ENCODE peak calls at places on chromosomes 12 and 14, in six cellular contexts. B, I, U, W, L and P are unnamed samples.

GRCh38 chr12:467591-467990 is 7.9 kb downstream of the B4GALNT3 start:
- DNase-seq in B (no peak), I (no peak), U (no peak), W (no peak), L (no peak), P (no peak)

GRCh38 chr12:95480230-95480629 is 6.3 kb downstream of the METAP2 start:
- DNase-seq in B (no peak), I (no peak), U (no peak), W (no peak), L (no peak), P (no peak)

GRCh38 chr14:99035712-99036593 is 236.0 kb downstream of the BCL11B start:
- DNase-seq in B (peak; percentile 52), I (no peak), U (peak; percentile 73), W (peak; percentile 95), L (no peak), P (peak; percentile 82)

GRCh38 chr12:113678222-113678621 is 206.6 kb upstream of the LHX5 start:
- DNase-seq in B (no peak), I (no peak), U (no peak), W (peak; percentile 57), L (no peak), P (no peak)

GRCh38 chr14:49908433-49908782 is 15.5 kb downstream of the ARF6 start:
- DNase-seq in B (no peak), I (no peak), U (no peak), W (no peak), L (no peak), P (no peak)

GRCh38 chr14:105853089-105853906 is 326.9 kb downstream of the TMEM121 start:
- DNase-seq in B (no peak), I (no peak), U (no peak), W (peak; percentile 1), L (no peak), P (peak; percentile 11)

GRCh38 chr12:64318605-64319004 is 72.0 kb downstream of the C12orf56 start:
- DNase-seq in B (no peak), I (no peak), U (peak; percentile 65), W (peak; percentile 3), L (no peak), P (no peak)

GRCh38 chr12:1777798-1778197 is 42.6 kb upstream of the LRTM2 start:
- DNase-seq in B (no peak), I (no peak), U (no peak), W (peak; percentile 63), L (no peak), P (no peak)

GRCh38 chr14:50035214-50035613 is 81.2 kb downstream of the VCPKMT start:
- DNase-seq in B (no peak), I (no peak), U (no peak), W (no peak), L (no peak), P (no peak)

GRCh38 chr14:89807151-89807550 is 147.4 kb downstream of the EFCAB11 start:
- DNase-seq in B (no peak), I (no peak), U (no peak), W (no peak), L (no peak), P (no peak)

GRCh38 chr12:114481200-114481535 is 75.2 kb upstream of the TBX5 start:
- DNase-seq in B (no peak), I (no peak), U (peak; percentile 21), W (no peak), L (no peak), P (no peak)

GRCh38 chr14:24576178-24576577 is at the start of gene CTSG:
- DNase-seq in B (no peak), I (no peak), U (no peak), W (no peak), L (no peak), P (no peak)